ENCODE peak calls at places on chromosomes 5 and 9, in eight cellular contexts. K is astrocyte of the hippocampus; B is NCI-H1436; A is stimulated activated CD4-positive, alpha-beta T cell treated with anti-CD3 and anti-CD28 coated beads, TNF-alpha, amount 100 ng/mL, for 48 hours; F is Right ventricle myocardium superior; Y is astrocyte; E is right lobe of liver; D is activated CD4-positive, alpha-beta memory T cell treated with anti-CD3 and anti-CD28 coated beads for 36 hours. W is an unnamed sample.

GRCh38 chr5:96952946-96953730 is 17.3 kb downstream of the LNPEP start:
- DNase-seq in D (no peak), Y (no peak), K (no peak), B (no peak), A (no peak), F (no peak), E (no peak), W (no peak)

GRCh38 chr9:26163931-26164330 is 485.7 kb upstream of the TUSC1 start:
- DNase-seq in F (no peak), E (no peak), D (no peak), A (no peak), B (no peak), K (no peak), Y (no peak), W (no peak)

GRCh38 chr9:17613723-17614122 is 34.9 kb downstream of the SH3GL2 start:
- DNase-seq in E (no peak), A (no peak), F (no peak), B (no peak), Y (peak), D (no peak), K (peak), W (peak)

GRCh38 chr9:136088481-136088938 is 6.6 kb downstream of the NACC2 start:
- DNase-seq in Y (no peak), F (peak), D (no peak), A (no peak), K (no peak), B (no peak), E (no peak), W (no peak)

GRCh38 chr9:87886210-87887150 is 3.8 kb downstream of the SPATA31E1 start:
- DNase-seq in D (no peak), Y (no peak), E (no peak), A (no peak), F (no peak), K (no peak), B (no peak), W (no peak)

GRCh38 chr5:98258939-98259338 is 514.5 kb upstream of the RGMB start:
- DNase-seq in K (no peak), B (no peak), F (no peak), Y (no peak), A (no peak), D (no peak), E (no peak), W (no peak)

GRCh38 chr9:75992480-75993206 is 102.2 kb downstream of the PCSK5 start:
- DNase-seq in K (no peak), D (no peak), Y (no peak), F (no peak), A (no peak), E (no peak), B (no peak), W (no peak)

GRCh38 chr5:168752012-168752411 is 172.8 kb upstream of the PANK3 start:
- DNase-seq in A (no peak), Y (no peak), K (no peak), F (no peak), B (no peak), D (no peak), E (no peak), W (no peak)

GRCh38 chr9:31601666-31602065 is 782.8 kb upstream of the ACO1 start:
- DNase-seq in F (no peak), A (no peak), Y (no peak), K (no peak), B (no peak), E (no peak), D (no peak), W (no peak)

GRCh38 chr9:117307701-117308100 is 107.2 kb downstream of the ASTN2 start:
- DNase-seq in F (no peak), K (no peak), E (no peak), B (no peak), A (no peak), D (no peak), Y (no peak), W (no peak)

GRCh38 chr5:94524841-94525697 is 93.3 kb downstream of the KIAA0825 start:
- DNase-seq in A (no peak), B (peak), F (no peak), K (peak), Y (peak), D (peak), E (no peak), W (peak)

GRCh38 chr9:97740848-97741821 is 44.0 kb upstream of the XPA start:
- DNase-seq in Y (peak), F (peak), A (peak), B (peak), K (peak), E (peak), D (peak), W (no peak)

GRCh38 chr9:109520475-109521132 is 22.5 kb upstream of the PTPN3 start:
- DNase-seq in F (no peak), Y (peak), D (peak), A (peak), B (peak), K (peak), E (peak), W (peak)

GRCh38 chr5:35229076-35230042 is 928 bp downstream of the PRLR start:
- DNase-seq in Y (no peak), K (peak), A (no peak), D (peak), E (peak), B (no peak), F (no peak), W (no peak)

GRCh38 chr5:123807177-123807900 is 295.4 kb downstream of the CSNK1G3 start:
- DNase-seq in D (no peak), E (no peak), F (no peak), B (peak), Y (no peak), A (no peak), K (peak), W (peak)

GRCh38 chr9:90251311-90251710 is 391.3 kb downstream of the DIRAS2 start:
- DNase-seq in B (no peak), D (no peak), K (no peak), Y (no peak), A (no peak), E (no peak), F (no peak), W (no peak)

GRCh38 chr9:38431101-38431500 is 6.8 kb upstream of the IGFBPL1 start:
- DNase-seq in K (no peak), F (no peak), B (no peak), Y (no peak), A (no peak), D (no peak), E (no peak), W (no peak)

GRCh38 chr5:170546257-170546656 is 42.4 kb downstream of the KCNIP1 start:
- DNase-seq in B (no peak), Y (no peak), K (no peak), E (peak), A (no peak), D (no peak), F (peak), W (peak)

GRCh38 chr9:14746655-14747054 is 24.1 kb upstream of the CER1 start:
- DNase-seq in A (no peak), F (no peak), B (no peak), E (no peak), D (no peak), K (no peak), Y (no peak), W (no peak)

GRCh38 chr5:14308384-14309154 is 165.4 kb downstream of the TRIO start:
- DNase-seq in Y (no peak), F (no peak), K (no peak), E (no peak), A (no peak), D (no peak), B (no peak), W (no peak)

GRCh38 chr5:119928974-119929373 is 299.6 kb downstream of the FAM170A start:
- DNase-seq in K (no peak), E (no peak), Y (no peak), A (no peak), B (no peak), D (no peak), F (no peak), W (no peak)

GRCh38 chr5:96747718-96748117 is 60.0 kb downstream of the ERAP1 start:
- DNase-seq in A (no peak), K (no peak), B (no peak), F (no peak), Y (no peak), D (no peak), E (no peak), W (no peak)

GRCh38 chr9:15697459-15697858 is 144.6 kb downstream of the CCDC171 start:
- DNase-seq in A (no peak), K (peak), B (no peak), F (no peak), Y (peak), E (no peak), D (no peak), W (no peak)

GRCh38 chr5:145502906-145503305 is 332.2 kb downstream of the PRELID2 start:
- DNase-seq in F (no peak), D (no peak), A (no peak), E (no peak), K (no peak), Y (no peak), B (no peak), W (no peak)